ENCODE peak calls at places on chromosomes 16 and 17, in ten cellular contexts. M, Q, G, V, O, Z, B, C, E and I are unnamed samples.

GRCh38 chr16:87956169-87956770 is 5.0 kb downstream of the BANP start:
- DNase-seq in M (no peak), Q (no peak), G (no peak), V (no peak), O (peak; percentile 51), Z (no peak), B (peak; percentile 72), C (no peak), E (no peak), I (no peak)

GRCh38 chr17:43021739-43022512 is at the start of gene VAT1:
- DNase-seq in M (peak; percentile 94), Q (peak; percentile 66), G (peak; percentile 84), V (peak; percentile 82), O (peak; percentile 89), Z (peak; percentile 86), B (peak; percentile 91), C (peak; percentile 66), E (peak; percentile 88), I (peak; percentile 97)

GRCh38 chr17:45172541-45173286 is 11.0 kb downstream of the HEXIM2 start:
- DNase-seq in M (peak; percentile 90), Q (peak; percentile 28), G (peak; percentile 80), V (peak; percentile 69), O (peak; percentile 70), Z (peak; percentile 88), B (peak; percentile 77), C (peak; percentile 79), E (peak; percentile 64), I (peak; percentile 93)

GRCh38 chr17:2949469-2950044 is 113.8 kb downstream of the OR1D5 start:
- DNase-seq in M (peak; percentile 87), Q (no peak), G (peak; percentile 74), V (peak; percentile 82), O (no peak), Z (no peak), B (no peak), C (no peak), E (peak; percentile 7), I (no peak)

GRCh38 chr16:71408536-71408935 is 33.3 kb downstream of the TLE7 start:
- DNase-seq in M (no peak), Q (no peak), G (no peak), V (no peak), O (no peak), Z (no peak), B (no peak), C (no peak), E (no peak), I (no peak)

GRCh38 chr16:87930456-87930855 is 5.9 kb downstream of the CA5A start:
- DNase-seq in M (no peak), Q (no peak), G (no peak), V (no peak), O (no peak), Z (no peak), B (no peak), C (no peak), E (no peak), I (no peak)

GRCh38 chr16:77793417-77793816 is 5.1 kb downstream of the VAT1L start:
- DNase-seq in M (no peak), Q (no peak), G (no peak), V (no peak), O (no peak), Z (no peak), B (no peak), C (no peak), E (no peak), I (no peak)

GRCh38 chr16:46885960-46886763 is 2.0 kb downstream of the GPT2 start:
- DNase-seq in M (no peak), Q (peak; percentile 39), G (no peak), V (peak; percentile 77), O (peak; percentile 45), Z (peak; percentile 78), B (no peak), C (no peak), E (peak; percentile 79), I (no peak)

GRCh38 chr17:60817187-60817586 is 139.5 kb downstream of the BCAS3 start:
- DNase-seq in M (no peak), Q (no peak), G (no peak), V (no peak), O (no peak), Z (no peak), B (no peak), C (no peak), E (no peak), I (no peak)

GRCh38 chr17:73643012-73643845 is 1.0 kb downstream of the SDK2 start:
- DNase-seq in M (peak; percentile 90), Q (no peak), G (peak; percentile 30), V (peak; percentile 17), O (peak; percentile 50), Z (no peak), B (no peak), C (no peak), E (no peak), I (no peak)

GRCh38 chr16:4675864-4676786 is 17.2 kb upstream of the NUDT16L1 start:
- DNase-seq in M (no peak), Q (no peak), G (peak; percentile 47), V (no peak), O (no peak), Z (no peak), B (no peak), C (no peak), E (no peak), I (no peak)

GRCh38 chr17:11980813-11981212 is 16.5 kb downstream of the ZNF18 start:
- DNase-seq in M (no peak), Q (no peak), G (no peak), V (no peak), O (no peak), Z (no peak), B (no peak), C (no peak), E (no peak), I (no peak)

DNA sequence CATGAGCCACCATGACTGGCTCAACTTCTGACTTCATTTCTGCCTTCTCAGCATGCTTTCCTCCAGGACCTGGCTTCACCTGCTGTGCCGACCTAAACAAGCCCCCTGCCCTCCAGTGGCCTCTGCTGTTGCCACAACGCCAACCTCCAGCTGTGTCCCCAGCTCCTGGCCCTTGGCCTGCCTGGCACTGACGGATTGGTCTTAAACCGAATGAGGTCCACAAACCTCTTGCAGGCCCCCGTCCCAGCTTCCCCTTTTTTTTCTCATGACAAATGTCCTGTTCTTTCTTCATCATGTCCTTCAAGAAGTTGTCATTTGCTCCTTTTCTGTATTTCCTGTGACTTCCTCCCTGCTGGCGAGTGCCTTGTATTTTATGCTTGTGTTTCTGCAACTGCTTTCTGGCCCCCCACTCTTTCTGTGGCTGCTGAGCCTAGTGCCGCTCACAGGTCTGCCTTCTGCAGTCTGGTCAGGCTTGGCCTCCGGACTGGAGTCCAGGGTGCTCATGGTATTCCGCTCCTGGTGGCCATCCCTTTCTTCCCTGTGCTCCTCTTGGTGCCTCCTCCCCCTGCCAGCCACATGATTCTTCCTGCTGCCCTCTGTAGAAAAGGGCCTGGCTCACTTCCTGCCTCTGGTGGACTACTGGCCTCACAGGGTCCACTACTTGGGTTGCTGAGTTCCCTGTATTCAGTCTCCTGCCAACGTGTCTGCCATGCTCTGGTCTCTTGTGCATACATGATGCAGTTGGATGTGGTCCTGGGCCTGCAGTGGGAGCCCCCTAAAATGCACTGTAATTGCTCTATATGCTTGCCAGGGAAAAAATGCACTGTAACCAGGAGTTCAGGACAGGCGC is 2.9 kb downstream of the ATP6V0C start:
- DNase-seq in M (no peak), Q (no peak), G (no peak), V (no peak), O (peak; percentile 43), Z (no peak), B (peak; percentile 68), C (no peak), E (no peak), I (no peak)
- H3K4me3 ChIP-seq in M (no peak overlapping the region), Q (peak overlapping the region; percentile 94), G (no peak overlapping the region), V (peak overlapping the region; percentile 67), O (no peak overlapping the region), Z (no peak overlapping the region), B (peak overlapping the region; percentile 97), C (peak overlapping the region; percentile 90), E (no peak overlapping the region), I (no peak overlapping the region)

GRCh38 chr17:58232707-58233156 is 5.7 kb upstream of the LPO start:
- DNase-seq in M (no peak), Q (no peak), G (no peak), V (no peak), O (peak; percentile 20), Z (no peak), B (no peak), C (no peak), E (no peak), I (no peak)
- TF ChIP-seq CTCF in M (no peak), Q (no peak), G (no peak), V (no peak), O (no peak), Z (no peak), B (no peak), C (no peak), E (no peak), I (no peak)

DNA sequence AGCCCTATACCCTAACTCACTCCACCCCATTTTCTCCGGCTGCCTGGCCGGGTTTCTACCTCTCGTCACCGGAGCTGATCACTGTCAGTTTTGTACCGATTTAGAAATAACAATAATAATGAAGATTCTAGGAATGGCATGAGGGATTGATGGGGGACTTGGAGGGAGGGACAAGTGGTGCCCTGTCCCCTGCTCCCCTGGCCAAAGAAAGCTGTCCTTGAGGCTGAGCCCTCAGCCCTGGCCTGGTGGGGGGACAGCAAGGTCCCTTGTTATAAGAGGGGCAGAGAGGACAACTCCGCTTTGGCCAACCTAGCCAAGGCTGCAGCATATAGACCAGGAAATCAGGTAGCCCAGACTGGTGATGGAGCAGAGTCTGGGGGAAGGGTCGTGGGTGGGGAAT is 10.5 kb downstream of the GAS2L2 start:
- DNase-seq in M (no peak), Q (no peak), G (no peak), V (no peak), O (no peak), Z (no peak), B (no peak), C (no peak), E (no peak), I (no peak)
- TF ChIP-seq POLR2A in M (no peak), Q (no peak), G (no peak), V (no peak), O (no peak), Z (no peak), B (no peak), C (no peak), E (no peak), I (no peak)

GRCh38 chr17:40345161-40346034 is 19.1 kb downstream of the GJD3 start:
- DNase-seq in M (peak; percentile 85), Q (no peak), G (no peak), V (peak; percentile 70), O (peak; percentile 66), Z (peak; percentile 86), B (peak; percentile 88), C (peak; percentile 75), E (peak; percentile 84), I (no peak)

GRCh38 chr17:40346061-40346767 is 18.3 kb downstream of the GJD3 start:
- DNase-seq in M (no peak), Q (no peak), G (no peak), V (no peak), O (no peak), Z (no peak), B (no peak), C (no peak), E (no peak), I (no peak)

GRCh38 chr17:40342575-40343058 is 21.9 kb downstream of the GJD3 start:
- DNase-seq in M (no peak), Q (no peak), G (no peak), V (no peak), O (no peak), Z (no peak), B (no peak), C (no peak), E (no peak), I (no peak)

GRCh38 chr17:40343126-40344119 is 21.1 kb downstream of the GJD3 start:
- DNase-seq in M (no peak), Q (no peak), G (no peak), V (no peak), O (no peak), Z (no peak), B (no peak), C (no peak), E (peak; percentile 63), I (no peak)

GRCh38 chr17:40344321-40345160 is 20.0 kb downstream of the GJD3 start:
- DNase-seq in M (no peak), Q (no peak), G (no peak), V (no peak), O (no peak), Z (no peak), B (no peak), C (no peak), E (peak; percentile 45), I (no peak)
- H3K4me3 ChIP-seq in M (peak overlapping the region; percentile 39), Q (peak overlapping the region; percentile 79), G (no peak overlapping the region), V (peak overlapping the region; percentile 77), O (peak overlapping the region; percentile 74), Z (no peak overlapping the region), B (peak overlapping the region; percentile 62), C (peak overlapping the region; percentile 67), E (peak overlapping the region; percentile 68), I (no peak overlapping the region)